ENCODE peak calls at places on chromosome 9, in eight cellular contexts. One of them, this sample, is unnamed.

GRCh38 chr9:100589582-100589981 is 11.7 kb downstream of the CAVIN4 start:
- DNase-seq in SJSA1: no peak
- DNase-seq in DMS153: no peak
- DNase-seq in NCI-H146: no peak
- DNase-seq in aorta: no peak
- DNase-seq in amniotic epithelial cell: peak
- DNase-seq in G401: no peak
- DNase-seq in fibroblast of the conjunctiva: no peak
- DNase-seq in this sample: peak

GRCh38 chr9:116721944-116722343 is 34.8 kb downstream of the TRIM32 start:
- DNase-seq in SJSA1: no peak
- DNase-seq in DMS153: no peak
- DNase-seq in NCI-H146: no peak
- DNase-seq in aorta: no peak
- DNase-seq in amniotic epithelial cell: no peak
- DNase-seq in G401: no peak
- DNase-seq in fibroblast of the conjunctiva: no peak
- DNase-seq in this sample: no peak

GRCh38 chr9:137077010-137077747 is at the start of gene UAP1L1:
- DNase-seq in SJSA1: peak
- DNase-seq in DMS153: no peak
- DNase-seq in NCI-H146: peak
- DNase-seq in aorta: peak
- DNase-seq in amniotic epithelial cell: peak
- DNase-seq in G401: no peak
- DNase-seq in fibroblast of the conjunctiva: no peak
- DNase-seq in this sample: peak

GRCh38 chr9:131854334-131854733 is 114.5 kb upstream of the RAPGEF1 start:
- DNase-seq in SJSA1: no peak
- DNase-seq in DMS153: no peak
- DNase-seq in NCI-H146: no peak
- DNase-seq in aorta: no peak
- DNase-seq in amniotic epithelial cell: no peak
- DNase-seq in G401: no peak
- DNase-seq in fibroblast of the conjunctiva: no peak
- DNase-seq in this sample: no peak

GRCh38 chr9:110620726-110621125 is 41.2 kb upstream of the SVEP1 start:
- DNase-seq in SJSA1: no peak
- DNase-seq in DMS153: no peak
- DNase-seq in NCI-H146: no peak
- DNase-seq in aorta: no peak
- DNase-seq in amniotic epithelial cell: no peak
- DNase-seq in G401: peak
- DNase-seq in fibroblast of the conjunctiva: no peak
- DNase-seq in this sample: no peak

GRCh38 chr9:105419981-105420597 is 27.7 kb upstream of the FSD1L start:
- DNase-seq in SJSA1: no peak
- DNase-seq in DMS153: no peak
- DNase-seq in NCI-H146: no peak
- DNase-seq in aorta: no peak
- DNase-seq in amniotic epithelial cell: no peak
- DNase-seq in G401: no peak
- DNase-seq in fibroblast of the conjunctiva: no peak
- DNase-seq in this sample: no peak

GRCh38 chr9:18208166-18209059 is 265.5 kb upstream of the ADAMTSL1 start:
- DNase-seq in SJSA1: no peak
- DNase-seq in DMS153: peak
- DNase-seq in NCI-H146: peak
- DNase-seq in aorta: no peak
- DNase-seq in amniotic epithelial cell: peak
- DNase-seq in G401: peak
- DNase-seq in fibroblast of the conjunctiva: peak
- DNase-seq in this sample: peak

GRCh38 chr9:108813951-108814601 is 41.7 kb downstream of the ACTL7B start:
- DNase-seq in SJSA1: no peak
- DNase-seq in DMS153: peak
- DNase-seq in NCI-H146: peak
- DNase-seq in aorta: no peak
- DNase-seq in amniotic epithelial cell: peak
- DNase-seq in G401: peak
- DNase-seq in fibroblast of the conjunctiva: peak
- DNase-seq in this sample: peak

GRCh38 chr9:7591501-7591900 is 208.1 kb downstream of the DMAC1 start:
- DNase-seq in SJSA1: no peak
- DNase-seq in DMS153: no peak
- DNase-seq in NCI-H146: no peak
- DNase-seq in aorta: no peak
- DNase-seq in amniotic epithelial cell: no peak
- DNase-seq in G401: no peak
- DNase-seq in fibroblast of the conjunctiva: no peak
- DNase-seq in this sample: no peak

GRCh38 chr9:16515879-16516289 is 354.6 kb downstream of the BNC2 start:
- DNase-seq in SJSA1: no peak
- DNase-seq in DMS153: no peak
- DNase-seq in NCI-H146: no peak
- DNase-seq in aorta: no peak
- DNase-seq in amniotic epithelial cell: peak
- DNase-seq in G401: peak
- DNase-seq in fibroblast of the conjunctiva: peak
- DNase-seq in this sample: peak

GRCh38 chr9:89080193-89080592 is 88.9 kb downstream of the S1PR3 start:
- DNase-seq in SJSA1: no peak
- DNase-seq in DMS153: no peak
- DNase-seq in NCI-H146: no peak
- DNase-seq in aorta: no peak
- DNase-seq in amniotic epithelial cell: peak
- DNase-seq in G401: no peak
- DNase-seq in fibroblast of the conjunctiva: peak
- DNase-seq in this sample: no peak

This sample was measured in LHCN-M2.